ENCODE peak calls at places on chromosomes 7 and 10, in six cellular contexts. Z is HepG2, F is H1, N is HCT116, J is GM12878, H is K562. W is an unnamed sample.

GRCh38 chr7:140217750-140218501 is 41.1 kb upstream of the KDM7A start:
- DNase-seq in Z (no peak), F (no peak), N (no peak), J (no peak), H (no peak), W (no peak)

GRCh38 chr10:95963202-95963991 is 55.6 kb downstream of the CC2D2B start:
- DNase-seq in Z (no peak), F (no peak), N (no peak), J (no peak), H (no peak), W (no peak)

GRCh38 chr7:77667459-77668090 is 28.7 kb upstream of the RSBN1L start:
- DNase-seq in Z (no peak), F (peak), N (no peak), J (no peak), H (no peak), W (no peak)

GRCh38 chr7:26860361-26860760 is 4.0 kb downstream of the SKAP2 start:
- DNase-seq in Z (peak), F (no peak), N (peak), J (no peak), H (no peak), W (no peak)

GRCh38 chr7:78638364-78638763 is 815.1 kb downstream of the MAGI2 start:
- DNase-seq in Z (no peak), F (no peak), N (no peak), J (no peak), H (no peak), W (no peak)

GRCh38 chr7:81402227-81402626 is 367.6 kb downstream of the HGF start:
- DNase-seq in Z (no peak), F (no peak), N (no peak), J (no peak), H (no peak), W (no peak)

GRCh38 chr7:135761751-135762488 is 13.3 kb upstream of the FAM180A start:
- DNase-seq in Z (no peak), F (no peak), N (no peak), J (no peak), H (no peak), W (no peak)

GRCh38 chr7:132760241-132760616 is 184.0 kb upstream of the PLXNA4 start:
- DNase-seq in Z (no peak), F (no peak), N (no peak), J (no peak), H (no peak), W (no peak)

GRCh38 chr10:49118450-49118849 is 3.1 kb upstream of the VSTM4 start:
- DNase-seq in Z (no peak), F (no peak), N (no peak), J (no peak), H (no peak), W (no peak)

GRCh38 chr7:103598326-103598905 is 152.4 kb upstream of the SLC26A5 start:
- DNase-seq in Z (no peak), F (no peak), N (no peak), J (no peak), H (no peak), W (no peak)

GRCh38 chr10:60434418-60435046 is 44.9 kb upstream of the ANK3 start:
- DNase-seq in Z (peak), F (no peak), N (peak), J (no peak), H (peak), W (no peak)

GRCh38 chr7:41147651-41148360 is 555.1 kb downstream of the INHBA start:
- DNase-seq in Z (no peak), F (no peak), N (no peak), J (no peak), H (no peak), W (no peak)

GRCh38 chr10:47246409-47247189 is 53.4 kb upstream of the GDF10 start:
- DNase-seq in Z (no peak), F (no peak), N (no peak), J (no peak), H (no peak), W (no peak)

GRCh38 chr10:107072028-107072427 is 92.5 kb downstream of the SORCS1 start:
- DNase-seq in Z (no peak), F (no peak), N (no peak), J (no peak), H (no peak), W (no peak)

GRCh38 chr7:47952224-47952623 is 4.0 kb upstream of the PKD1L1 start:
- DNase-seq in Z (no peak), F (no peak), N (no peak), J (no peak), H (no peak), W (no peak)

GRCh38 chr10:36324831-36325230 is 682.7 kb upstream of the FZD8 start:
- DNase-seq in Z (no peak), F (no peak), N (no peak), J (no peak), H (no peak), W (no peak)

GRCh38 chr10:21989453-21990154 is 13.9 kb downstream of the DNAJC1 start:
- DNase-seq in Z (peak), F (peak), N (peak), J (no peak), H (peak), W (peak)

GRCh38 chr7:118109607-118110006 is 74.4 kb upstream of the LSM8 start:
- DNase-seq in Z (peak), F (no peak), N (no peak), J (no peak), H (no peak), W (no peak)

GRCh38 chr10:75959209-75959608 is 527.8 kb downstream of the LRMDA start:
- DNase-seq in Z (peak), F (no peak), N (peak), J (no peak), H (no peak), W (no peak)

GRCh38 chr7:95324396-95324795 is at the start of gene PON1:
- DNase-seq in Z (no peak), F (no peak), N (no peak), J (no peak), H (peak), W (no peak)

GRCh38 chr10:59675812-59676211 is 33.8 kb downstream of the SLC16A9 start:
- DNase-seq in Z (peak), F (peak), N (no peak), J (no peak), H (peak), W (no peak)

GRCh38 chr7:5210751-5211338 is 20.8 kb downstream of the WIPI2 start:
- DNase-seq in Z (no peak), F (no peak), N (no peak), J (no peak), H (no peak), W (no peak)

GRCh38 chr10:58653139-58653538 is 140.5 kb downstream of the BICC1 start:
- DNase-seq in Z (no peak), F (no peak), N (no peak), J (no peak), H (no peak), W (no peak)

DNA sequence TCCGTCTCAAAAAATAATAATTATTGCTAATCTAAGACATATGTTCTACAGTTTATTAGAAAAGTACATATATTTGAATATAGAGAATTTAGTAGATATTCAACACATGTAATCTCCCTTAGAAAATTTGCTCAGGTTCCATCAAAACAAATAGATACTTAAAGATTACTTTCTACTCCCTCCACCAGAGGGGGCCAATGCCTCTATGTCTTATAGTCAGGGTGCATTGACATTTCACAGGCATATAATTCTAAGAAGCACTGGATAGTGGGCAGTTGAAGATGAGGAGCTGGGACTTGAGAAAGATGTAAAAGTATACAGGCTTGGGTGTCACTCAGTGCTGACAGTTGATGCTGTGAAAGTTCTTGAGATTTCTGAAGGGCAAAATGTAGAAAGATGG is 301.6 kb upstream of the HPS1 start:
- DNase-seq in Z (peak), F (peak), N (peak), J (no peak), H (peak), W (peak)
- TF ChIP-seq ZNF274 in Z (no peak), F (no peak), N (no peak), J (no peak), H (no peak), W (no peak)

GRCh38 chr10:104122273-104123107 is 519 bp downstream of the SFR1 start:
- DNase-seq in Z (no peak), F (no peak), N (no peak), J (no peak), H (peak), W (no peak)

GRCh38 chr10:104120512-104120902 is 1.5 kb upstream of the SFR1 start:
- DNase-seq in Z (no peak), F (no peak), N (no peak), J (no peak), H (no peak), W (no peak)

GRCh38 chr10:104120903-104121484 is 977 bp upstream of the SFR1 start:
- DNase-seq in Z (peak), F (peak), N (peak), J (peak), H (peak), W (peak)

GRCh38 chr10:104120061-104120460 is 1.9 kb upstream of the SFR1 start:
- DNase-seq in Z (no peak), F (no peak), N (no peak), J (no peak), H (no peak), W (no peak)

DNA sequence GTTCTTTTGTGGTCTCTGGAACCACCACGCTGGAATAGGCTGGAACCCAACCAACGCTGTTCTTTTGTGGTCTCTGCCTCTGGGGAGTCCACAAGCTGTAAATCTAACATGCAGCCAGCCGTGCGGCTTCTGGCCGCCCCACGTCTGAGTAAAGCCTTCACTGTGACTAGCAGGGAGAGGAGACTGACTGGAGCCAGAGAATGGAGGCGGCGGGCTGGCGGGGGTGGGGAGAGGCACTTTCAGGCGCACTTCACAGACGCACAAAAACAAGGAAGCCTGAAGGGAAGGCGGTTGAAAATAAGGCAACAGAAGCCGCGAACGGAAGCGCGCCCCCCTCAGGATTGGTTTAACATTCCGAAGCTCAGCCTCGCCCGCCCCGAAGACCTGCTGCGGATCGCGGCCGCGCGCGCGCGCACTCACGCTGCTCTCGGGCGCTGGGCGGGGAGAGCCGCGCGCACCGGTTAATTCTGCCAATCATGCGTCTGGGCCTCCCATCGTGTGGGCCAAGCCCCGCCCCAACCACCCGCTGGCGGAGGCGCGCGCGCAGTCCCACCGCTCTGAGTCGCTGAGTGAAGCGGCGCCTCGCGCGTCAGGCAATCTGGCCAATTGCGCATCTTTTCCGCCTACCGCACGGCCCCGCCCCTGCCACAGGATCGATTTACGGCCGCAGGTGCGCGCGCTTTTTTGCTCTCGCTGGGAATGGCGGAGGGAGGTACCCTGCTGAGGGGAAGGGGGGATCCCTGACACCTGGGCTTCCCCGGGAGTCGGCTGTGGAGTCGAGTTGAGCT is at the start of gene SFR1:
- DNase-seq in Z (peak), F (peak), N (peak), J (peak), H (peak), W (peak)
- TF ChIP-seq ZNF274 in Z (no peak), F (no peak), N (no peak), J (no peak), H (no peak), W (no peak)

GRCh38 chr10:63630085-63630927 is 109.1 kb downstream of the REEP3 start:
- DNase-seq in Z (peak), F (peak), N (peak), J (peak), H (peak), W (peak)
- TF ChIP-seq ZNF274 in Z (no peak), F (no peak), N (no peak), J (no peak), H (peak), W (no peak)

GRCh38 chr10:88689366-88689765 is 16.7 kb upstream of the LIPK start:
- DNase-seq in Z (no peak), F (no peak), N (no peak), J (no peak), H (no peak), W (no peak)

GRCh38 chr10:88682491-88682890 is 18.2 kb downstream of the LIPF start:
- DNase-seq in Z (no peak), F (no peak), N (no peak), J (no peak), H (no peak), W (no peak)

GRCh38 chr10:88693392-88694020 is 12.5 kb upstream of the LIPK start:
- DNase-seq in Z (no peak), F (no peak), N (no peak), J (no peak), H (no peak), W (no peak)

GRCh38 chr10:88687853-88688467 is 18.1 kb upstream of the LIPK start:
- DNase-seq in Z (peak), F (no peak), N (peak), J (no peak), H (peak), W (no peak)
- TF ChIP-seq ZNF274 in Z (no peak), F (no peak), N (no peak), J (no peak), H (no peak), W (no peak)

GRCh38 chr10:122151121-122151694 is 119.9 kb upstream of the BTBD16 start:
- DNase-seq in Z (no peak), F (no peak), N (no peak), J (no peak), H (no peak), W (no peak)
- TF ChIP-seq ZNF274 in Z (no peak), F (no peak), N (no peak), J (no peak), H (no peak), W (no peak)

W was measured in NT2/D1.